ENCODE peak calls at places on chromosomes 12 and 14, in seven cellular contexts. B, E, M, N, J, I and L are unnamed samples.

GRCh38 chr14:96585672-96586013 is 83.5 kb downstream of the PAPOLA start:
- DNase-seq in B (no peak), M (no peak), I (no peak), E (no peak), N (no peak), J (no peak), L (no peak)

GRCh38 chr14:56482306-56482705 is 97.3 kb upstream of the TMEM260 start:
- DNase-seq in N (no peak), E (no peak), I (no peak), B (no peak), M (no peak), J (peak; percentile 41), L (no peak)

GRCh38 chr12:102407776-102408486 is 72.4 kb downstream of the IGF1 start:
- DNase-seq in M (no peak), E (no peak), B (no peak), I (no peak), J (no peak), N (peak; percentile 27), L (no peak)

GRCh38 chr12:59580050-59580449 is 15.8 kb upstream of the SLC16A7 start:
- DNase-seq in B (no peak), E (no peak), M (no peak), J (no peak), N (no peak), I (no peak), L (no peak)

GRCh38 chr12:28171356-28172060 is 18.7 kb upstream of the CCDC91 start:
- DNase-seq in I (no peak), E (no peak), N (no peak), M (no peak), J (no peak), B (no peak), L (no peak)

GRCh38 chr12:120625557-120626419 is 14.6 kb upstream of the CABP1 start:
- DNase-seq in B (no peak), I (no peak), J (peak; percentile 65), E (no peak), M (no peak), N (no peak), L (peak; percentile 54)

GRCh38 chr12:54352891-54353874 is 11.1 kb downstream of the GPR84 start:
- DNase-seq in I (no peak), B (no peak), N (peak; percentile 79), M (peak; percentile 30), J (no peak), E (no peak), L (no peak)

GRCh38 chr12:51217968-51218606 is at the start of gene POU6F1:
- DNase-seq in N (peak; percentile 74), M (peak; percentile 68), B (peak; percentile 86), J (peak; percentile 51), I (peak; percentile 55), E (peak; percentile 63), L (peak; percentile 57)

GRCh38 chr14:77323571-77323970 is 2.7 kb downstream of the GSTZ1 start:
- DNase-seq in M (no peak), E (no peak), I (no peak), J (no peak), N (no peak), B (no peak), L (no peak)

DNA sequence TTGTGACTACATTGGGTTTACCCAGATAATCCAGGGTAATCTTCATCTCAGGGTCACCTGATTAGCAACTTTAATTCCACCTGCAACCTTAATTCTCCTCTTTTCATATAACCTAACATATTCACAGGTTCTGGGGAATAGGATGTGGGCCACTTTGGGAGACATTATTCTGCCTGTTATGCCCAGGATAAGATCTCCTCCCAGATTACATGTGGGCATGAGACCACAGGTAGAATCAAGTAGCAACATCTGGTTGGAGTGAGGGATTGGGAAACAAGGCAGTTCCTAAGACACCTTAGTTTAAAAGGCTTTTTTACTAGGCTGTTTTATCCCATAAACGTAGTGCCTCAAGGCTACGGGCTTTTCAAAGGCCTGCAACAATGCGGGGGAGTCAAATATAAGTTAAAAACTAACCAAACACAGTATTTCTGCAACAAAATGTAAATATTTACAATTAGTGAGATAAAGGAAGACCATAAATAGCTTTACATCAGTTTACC is 181.5 kb downstream of the FOXA1 start:
- DNase-seq in B (no peak), N (no peak), M (no peak), E (no peak), I (no peak), J (no peak), L (no peak)
- H3K36me3 ChIP-seq in B (no peaks in the 10 kb centered on the region), N (no peaks in the 10 kb centered on the region), M (no peaks in the 10 kb centered on the region), E (no peaks in the 10 kb centered on the region), I (no peaks in the 10 kb centered on the region), J (no peaks in the 10 kb centered on the region), L (no peaks in the 10 kb centered on the region)

GRCh38 chr12:71128191-71128590 is 29.6 kb downstream of the TSPAN8 start:
- DNase-seq in N (no peak), M (no peak), E (no peak), I (no peak), B (no peak), J (no peak), L (no peak)
- H3K4me3 ChIP-seq in N (no peak overlapping the region), M (no peak overlapping the region), E (no peak overlapping the region), I (no peak overlapping the region), B (no peak overlapping the region), J (no peak overlapping the region), L (no peak overlapping the region)

GRCh38 chr12:3272958-3273357 is 195.8 kb downstream of the TSPAN9 start:
- DNase-seq in J (no peak), N (no peak), B (no peak), E (no peak), I (no peak), M (no peak), L (no peak)
- H3K27ac ChIP-seq in J (no peak overlapping the region), N (no peak overlapping the region), B (peak overlapping the region; percentile 48), E (peak overlapping the region; percentile 71), I (no peak overlapping the region), M (no peak overlapping the region), L (no peak overlapping the region)

DNA sequence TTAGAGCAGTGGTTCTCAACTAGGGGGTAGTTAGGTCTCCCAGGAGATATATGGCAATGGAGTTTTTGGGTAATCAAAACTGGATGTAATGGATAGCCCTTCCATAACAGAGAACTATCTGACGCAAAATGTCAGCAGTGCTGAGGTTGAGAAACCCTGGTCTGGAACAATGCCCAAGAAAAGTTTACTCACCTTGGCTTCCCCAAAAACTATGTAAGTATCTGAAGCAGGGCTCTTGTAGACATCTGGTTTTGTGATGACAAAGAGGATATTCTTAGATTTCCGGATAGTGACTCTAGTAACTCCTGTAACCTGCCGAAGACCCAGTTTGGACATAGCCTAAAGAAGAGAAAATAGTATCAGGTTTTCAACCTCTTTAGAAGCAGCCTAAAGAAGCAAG is 11.8 kb downstream of the NACA start:
- DNase-seq in I (no peak), M (no peak), J (no peak), E (no peak), B (no peak), N (no peak), L (no peak)
- H3K36me3 ChIP-seq in I (peaks cover 16% of the 10 kb centered on the region), M (peaks cover 30% of the 10 kb centered on the region), J (no peaks in the 10 kb centered on the region), E (peaks cover 52% of the 10 kb centered on the region), B (peaks cover 72% of the 10 kb centered on the region), N (no peaks in the 10 kb centered on the region), L (peaks cover 36% of the 10 kb centered on the region)

GRCh38 chr12:124746649-124747425 is 116.8 kb downstream of the SCARB1 start:
- DNase-seq in N (no peak), I (no peak), E (no peak), J (no peak), B (peak; percentile 64), M (no peak), L (no peak)
- H3K4me3 ChIP-seq in N (no peak overlapping the region), I (no peak overlapping the region), E (no peak overlapping the region), J (no peak overlapping the region), B (no peak overlapping the region), M (no peak overlapping the region), L (no peak overlapping the region)

GRCh38 chr12:69099201-69099837 is 140.1 kb upstream of the CPSF6 start:
- DNase-seq in N (no peak), B (no peak), E (no peak), M (no peak), J (no peak), I (no peak), L (no peak)

GRCh38 chr12:69097619-69098368 is 141.6 kb upstream of the CPSF6 start:
- DNase-seq in B (no peak), M (no peak), N (no peak), J (no peak), I (no peak), E (no peak), L (no peak)

GRCh38 chr12:69094606-69095216 is 144.7 kb upstream of the CPSF6 start:
- DNase-seq in I (no peak), N (no peak), M (no peak), J (no peak), B (no peak), E (no peak), L (no peak)

GRCh38 chr12:69096669-69097364 is 142.6 kb upstream of the CPSF6 start:
- DNase-seq in J (no peak), N (no peak), I (no peak), B (no peak), M (no peak), E (no peak), L (no peak)

DNA sequence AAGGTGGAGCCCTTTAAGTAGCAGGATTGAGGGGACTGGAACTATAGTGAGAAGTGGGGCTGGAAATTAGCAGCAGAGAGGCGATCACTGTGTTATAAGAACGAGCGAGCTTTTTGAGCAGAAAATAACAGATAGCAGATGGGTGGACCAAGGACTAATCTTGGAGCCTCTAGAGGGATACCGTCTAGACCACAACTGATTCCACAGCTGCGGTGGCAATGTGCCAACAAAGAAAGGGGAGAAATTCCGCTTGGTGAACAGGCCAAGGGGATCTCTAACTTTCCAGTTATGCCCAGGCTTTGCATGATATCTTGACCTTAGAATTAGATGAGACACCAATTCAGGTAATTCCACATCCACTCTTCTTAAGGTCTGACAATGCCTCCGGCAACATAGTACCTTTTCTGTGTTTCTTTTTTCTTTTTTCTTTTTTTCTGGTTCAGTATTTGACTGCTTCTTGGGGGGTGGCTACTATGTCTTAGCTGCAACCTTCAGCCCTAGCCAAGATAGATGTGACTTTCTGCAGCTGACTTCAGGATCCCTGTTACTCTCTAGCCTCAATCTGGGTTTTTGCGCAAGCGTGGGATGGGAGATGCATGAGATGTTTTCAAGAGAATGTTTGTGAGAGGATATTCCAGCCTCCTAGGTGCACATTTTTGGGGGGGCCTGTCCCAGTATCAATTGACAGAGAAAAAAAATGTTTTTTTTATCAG is 143.4 kb upstream of the CPSF6 start:
- DNase-seq in N (no peak), B (no peak), E (no peak), I (no peak), J (peak; percentile 37), M (no peak), L (no peak)
- H3K27ac ChIP-seq in N (no peak overlapping the region), B (no peak overlapping the region), E (no peak overlapping the region), I (no peak overlapping the region), J (no peak overlapping the region), M (no peak overlapping the region), L (no peak overlapping the region)

DNA sequence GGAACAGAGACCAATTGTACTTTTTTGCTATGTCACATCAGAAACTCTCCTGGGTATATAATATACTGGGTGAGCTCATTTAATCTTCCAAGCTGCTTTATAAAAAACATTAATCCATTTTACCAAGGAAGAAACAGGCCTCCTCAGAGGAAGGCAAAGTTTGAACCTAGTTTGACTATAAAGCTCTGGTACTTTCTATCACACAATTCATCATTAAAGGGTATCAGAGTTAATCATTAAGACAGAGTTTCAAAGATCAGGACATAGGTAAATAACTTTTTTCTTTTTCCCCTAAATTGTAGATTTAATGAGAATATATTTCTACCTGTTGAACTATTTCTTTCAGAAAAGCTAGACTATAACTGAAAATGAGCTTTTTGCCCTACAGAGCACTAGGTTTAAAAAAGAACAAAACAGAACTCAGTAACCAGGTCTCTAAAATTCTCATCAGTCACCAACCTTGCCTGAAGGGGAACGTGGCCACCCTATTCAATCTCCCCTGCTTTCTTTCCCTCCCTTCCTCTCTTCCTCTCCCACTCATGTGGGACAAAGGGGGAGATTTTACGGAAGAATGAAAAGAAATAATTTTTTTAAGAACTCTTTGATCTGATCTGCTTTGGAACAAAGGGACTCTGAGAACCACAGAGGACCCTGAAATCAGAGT is 18.6 kb downstream of the FBXO21 start:
- DNase-seq in J (no peak), E (no peak), M (no peak), B (no peak), I (no peak), N (no peak), L (no peak)
- H3K36me3 ChIP-seq in J (no peaks in the 10 kb centered on the region), E (peaks cover 96% of the 10 kb centered on the region), M (peaks cover 47% of the 10 kb centered on the region), B (peaks cover 100% of the 10 kb centered on the region), I (no peaks in the 10 kb centered on the region), N (no peaks in the 10 kb centered on the region), L (peaks cover 52% of the 10 kb centered on the region)